ENCODE peak calls at places on chromosomes 12 and 14, in six cellular contexts. One of them, this sample, is unnamed.

GRCh38 chr12:6222009-6222702 is 22.0 kb downstream of the CD9 start:
- DNase-seq in choroid plexus epithelial cell: no peak
- DNase-seq in activated T-cell treated with anti-CD3 and anti-CD28 coated beads, Interleukin-2, amount 50 U/mL, for 24 hours: no peak
- DNase-seq in C1 segment of cervical spinal cord: no peak
- DNase-seq in mesothelial cell of epicardium: no peak
- DNase-seq in stimulated activated CD4-positive, alpha-beta T cell treated with anti-CD3 and anti-CD28 coated beads, TNF-alpha, amount 100 ng/mL, for 48 hours: no peak
- DNase-seq in this sample: no peak

GRCh38 chr14:74502236-74503019 is 8.9 kb downstream of the ISCA2 start:
- DNase-seq in choroid plexus epithelial cell: peak
- DNase-seq in activated T-cell treated with anti-CD3 and anti-CD28 coated beads, Interleukin-2, amount 50 U/mL, for 24 hours: peak
- DNase-seq in C1 segment of cervical spinal cord: no peak
- DNase-seq in mesothelial cell of epicardium: no peak
- DNase-seq in stimulated activated CD4-positive, alpha-beta T cell treated with anti-CD3 and anti-CD28 coated beads, TNF-alpha, amount 100 ng/mL, for 48 hours: no peak
- DNase-seq in this sample: no peak

GRCh38 chr14:60565211-60565610 is 56.3 kb downstream of the SIX6 start:
- DNase-seq in choroid plexus epithelial cell: peak
- DNase-seq in activated T-cell treated with anti-CD3 and anti-CD28 coated beads, Interleukin-2, amount 50 U/mL, for 24 hours: no peak
- DNase-seq in C1 segment of cervical spinal cord: no peak
- DNase-seq in mesothelial cell of epicardium: no peak
- DNase-seq in stimulated activated CD4-positive, alpha-beta T cell treated with anti-CD3 and anti-CD28 coated beads, TNF-alpha, amount 100 ng/mL, for 48 hours: no peak
- DNase-seq in this sample: no peak

GRCh38 chr12:6141048-6141447 is 16.6 kb upstream of the VWF start:
- DNase-seq in choroid plexus epithelial cell: peak
- DNase-seq in activated T-cell treated with anti-CD3 and anti-CD28 coated beads, Interleukin-2, amount 50 U/mL, for 24 hours: peak
- DNase-seq in C1 segment of cervical spinal cord: no peak
- DNase-seq in mesothelial cell of epicardium: no peak
- DNase-seq in stimulated activated CD4-positive, alpha-beta T cell treated with anti-CD3 and anti-CD28 coated beads, TNF-alpha, amount 100 ng/mL, for 48 hours: peak
- DNase-seq in this sample: no peak

GRCh38 chr12:52203126-52203921 is 11.5 kb upstream of the KRT80 start:
- DNase-seq in choroid plexus epithelial cell: no peak
- DNase-seq in activated T-cell treated with anti-CD3 and anti-CD28 coated beads, Interleukin-2, amount 50 U/mL, for 24 hours: no peak
- DNase-seq in C1 segment of cervical spinal cord: no peak
- DNase-seq in mesothelial cell of epicardium: no peak
- DNase-seq in stimulated activated CD4-positive, alpha-beta T cell treated with anti-CD3 and anti-CD28 coated beads, TNF-alpha, amount 100 ng/mL, for 48 hours: no peak
- DNase-seq in this sample: no peak

GRCh38 chr14:30287579-30288445 is 271.1 kb upstream of the G2E3 start:
- DNase-seq in choroid plexus epithelial cell: no peak
- DNase-seq in activated T-cell treated with anti-CD3 and anti-CD28 coated beads, Interleukin-2, amount 50 U/mL, for 24 hours: no peak
- DNase-seq in C1 segment of cervical spinal cord: no peak
- DNase-seq in mesothelial cell of epicardium: no peak
- DNase-seq in stimulated activated CD4-positive, alpha-beta T cell treated with anti-CD3 and anti-CD28 coated beads, TNF-alpha, amount 100 ng/mL, for 48 hours: no peak
- DNase-seq in this sample: no peak

GRCh38 chr12:2678416-2678815 is 116.4 kb upstream of the FKBP4 start:
- DNase-seq in choroid plexus epithelial cell: no peak
- DNase-seq in activated T-cell treated with anti-CD3 and anti-CD28 coated beads, Interleukin-2, amount 50 U/mL, for 24 hours: no peak
- DNase-seq in C1 segment of cervical spinal cord: no peak
- DNase-seq in mesothelial cell of epicardium: peak
- DNase-seq in stimulated activated CD4-positive, alpha-beta T cell treated with anti-CD3 and anti-CD28 coated beads, TNF-alpha, amount 100 ng/mL, for 48 hours: no peak
- DNase-seq in this sample: peak

GRCh38 chr12:113994051-113994450 is 27.9 kb upstream of the RBM19 start:
- DNase-seq in choroid plexus epithelial cell: no peak
- DNase-seq in activated T-cell treated with anti-CD3 and anti-CD28 coated beads, Interleukin-2, amount 50 U/mL, for 24 hours: no peak
- DNase-seq in C1 segment of cervical spinal cord: no peak
- DNase-seq in mesothelial cell of epicardium: no peak
- DNase-seq in stimulated activated CD4-positive, alpha-beta T cell treated with anti-CD3 and anti-CD28 coated beads, TNF-alpha, amount 100 ng/mL, for 48 hours: no peak
- DNase-seq in this sample: no peak

GRCh38 chr12:88624911-88625310 is 44.6 kb upstream of the KITLG start:
- DNase-seq in choroid plexus epithelial cell: peak
- DNase-seq in activated T-cell treated with anti-CD3 and anti-CD28 coated beads, Interleukin-2, amount 50 U/mL, for 24 hours: no peak
- DNase-seq in C1 segment of cervical spinal cord: no peak
- DNase-seq in mesothelial cell of epicardium: no peak
- DNase-seq in stimulated activated CD4-positive, alpha-beta T cell treated with anti-CD3 and anti-CD28 coated beads, TNF-alpha, amount 100 ng/mL, for 48 hours: no peak
- DNase-seq in this sample: no peak

GRCh38 chr12:77847665-77848431 is 17.2 kb downstream of the NAV3 start:
- DNase-seq in choroid plexus epithelial cell: peak
- DNase-seq in activated T-cell treated with anti-CD3 and anti-CD28 coated beads, Interleukin-2, amount 50 U/mL, for 24 hours: no peak
- DNase-seq in C1 segment of cervical spinal cord: no peak
- DNase-seq in mesothelial cell of epicardium: no peak
- DNase-seq in stimulated activated CD4-positive, alpha-beta T cell treated with anti-CD3 and anti-CD28 coated beads, TNF-alpha, amount 100 ng/mL, for 48 hours: no peak
- DNase-seq in this sample: no peak

GRCh38 chr14:65032319-65032718 is 45.6 kb downstream of the FNTB start:
- DNase-seq in choroid plexus epithelial cell: no peak
- DNase-seq in activated T-cell treated with anti-CD3 and anti-CD28 coated beads, Interleukin-2, amount 50 U/mL, for 24 hours: no peak
- DNase-seq in C1 segment of cervical spinal cord: peak
- DNase-seq in mesothelial cell of epicardium: no peak
- DNase-seq in stimulated activated CD4-positive, alpha-beta T cell treated with anti-CD3 and anti-CD28 coated beads, TNF-alpha, amount 100 ng/mL, for 48 hours: no peak
- DNase-seq in this sample: no peak

GRCh38 chr14:77186911-77187648 is 5.5 kb downstream of the TMEM63C start:
- DNase-seq in choroid plexus epithelial cell: peak
- DNase-seq in activated T-cell treated with anti-CD3 and anti-CD28 coated beads, Interleukin-2, amount 50 U/mL, for 24 hours: no peak
- DNase-seq in C1 segment of cervical spinal cord: no peak
- DNase-seq in mesothelial cell of epicardium: no peak
- DNase-seq in stimulated activated CD4-positive, alpha-beta T cell treated with anti-CD3 and anti-CD28 coated beads, TNF-alpha, amount 100 ng/mL, for 48 hours: no peak
- DNase-seq in this sample: no peak

GRCh38 chr14:75452324-75452723 is 24.5 kb downstream of the JDP2 start:
- DNase-seq in choroid plexus epithelial cell: peak
- DNase-seq in activated T-cell treated with anti-CD3 and anti-CD28 coated beads, Interleukin-2, amount 50 U/mL, for 24 hours: no peak
- DNase-seq in C1 segment of cervical spinal cord: no peak
- DNase-seq in mesothelial cell of epicardium: no peak
- DNase-seq in stimulated activated CD4-positive, alpha-beta T cell treated with anti-CD3 and anti-CD28 coated beads, TNF-alpha, amount 100 ng/mL, for 48 hours: no peak
- DNase-seq in this sample: no peak